ENCODE peak calls at places on chromosome 9, in eight cellular contexts. G, O, N, U, Q, R, P and E are unnamed samples.

GRCh38 chr9:87581513-87581912 is 83.8 kb downstream of the DAPK1 start:
- DNase-seq in G (no peak), O (no peak), N (no peak), U (no peak), Q (no peak), R (no peak), P (no peak), E (no peak)

GRCh38 chr9:87250205-87250604 is 247.5 kb upstream of the DAPK1 start:
- DNase-seq in G (no peak), O (no peak), N (no peak), U (no peak), Q (no peak), R (no peak), P (no peak), E (no peak)

GRCh38 chr9:129469188-129469987 is 151.5 kb downstream of the C9orf50 start:
- DNase-seq in G (no peak), O (no peak), N (no peak), U (no peak), Q (no peak), R (no peak), P (no peak), E (no peak)

GRCh38 chr9:3434594-3434993 is 91.2 kb downstream of the RFX3 start:
- DNase-seq in G (no peak), O (no peak), N (no peak), U (no peak), Q (peak; percentile 90), R (no peak), P (peak; percentile 76), E (no peak)

GRCh38 chr9:113737414-113738271 is 138.5 kb upstream of the ZNF618 start:
- DNase-seq in G (no peak), O (no peak), N (peak; percentile 76), U (peak; percentile 10), Q (peak; percentile 71), R (no peak), P (peak; percentile 47), E (no peak)

GRCh38 chr9:79233542-79233941 is 338.2 kb upstream of the TLE4 start:
- DNase-seq in G (no peak), O (no peak), N (peak; percentile 50), U (no peak), Q (peak; percentile 67), R (no peak), P (peak; percentile 40), E (no peak)

GRCh38 chr9:120730661-120731514 is 16.6 kb upstream of the MEGF9 start:
- DNase-seq in G (peak; percentile 50), O (peak; percentile 82), N (peak; percentile 95), U (peak; percentile 97), Q (peak; percentile 81), R (peak; percentile 24), P (peak; percentile 95), E (no peak)

GRCh38 chr9:93159601-93160418 is 24.1 kb upstream of the WNK2 start:
- DNase-seq in G (peak; percentile 85), O (peak; percentile 89), N (peak; percentile 84), U (peak; percentile 19), Q (peak; percentile 66), R (peak; percentile 82), P (peak; percentile 55), E (peak; percentile 95)

GRCh38 chr9:18477719-18478118 is 3.8 kb downstream of the ADAMTSL1 start:
- DNase-seq in G (no peak), O (no peak), N (no peak), U (no peak), Q (no peak), R (no peak), P (no peak), E (no peak)

GRCh38 chr9:15373201-15373530 is 49.5 kb upstream of the SNAPC3 start:
- DNase-seq in G (no peak), O (no peak), N (no peak), U (no peak), Q (no peak), R (no peak), P (peak; percentile 79), E (no peak)

GRCh38 chr9:91033802-91034201 is 232.2 kb downstream of the SYK start:
- DNase-seq in G (no peak), O (no peak), N (peak; percentile 15), U (no peak), Q (no peak), R (no peak), P (no peak), E (no peak)

GRCh38 chr9:71147368-71147767 is 25.9 kb upstream of the TRPM3 start:
- DNase-seq in G (no peak), O (no peak), N (no peak), U (no peak), Q (no peak), R (no peak), P (no peak), E (no peak)

GRCh38 chr9:114465906-114466900 is 39.1 kb downstream of the WHRN start:
- DNase-seq in G (no peak), O (no peak), N (no peak), U (no peak), Q (peak; percentile 34), R (no peak), P (no peak), E (no peak)

GRCh38 chr9:84966876-84967830 is 297.6 kb downstream of the NTRK2 start:
- DNase-seq in G (no peak), O (no peak), N (no peak), U (no peak), Q (peak; percentile 21), R (no peak), P (no peak), E (no peak)

GRCh38 chr9:133528887-133529262 is 4.1 kb upstream of the MYMK start:
- DNase-seq in G (no peak), O (no peak), N (no peak), U (no peak), Q (no peak), R (no peak), P (no peak), E (no peak)

GRCh38 chr9:135036861-135037465 is 50.5 kb upstream of the OLFM1 start:
- DNase-seq in G (no peak), O (no peak), N (no peak), U (no peak), Q (no peak), R (no peak), P (no peak), E (no peak)

GRCh38 chr9:27336829-27337228 is 39.9 kb upstream of the EQTN start:
- DNase-seq in G (no peak), O (no peak), N (no peak), U (no peak), Q (no peak), R (no peak), P (no peak), E (no peak)

GRCh38 chr9:35102465-35102768 is 514 bp downstream of the STOML2 start:
- DNase-seq in G (no peak), O (no peak), N (no peak), U (no peak), Q (peak; percentile 16), R (no peak), P (peak; percentile 28), E (no peak)

GRCh38 chr9:68567565-68567964 is 26.9 kb upstream of the TMEM252 start:
- DNase-seq in G (no peak), O (no peak), N (no peak), U (no peak), Q (no peak), R (no peak), P (no peak), E (no peak)

DNA sequence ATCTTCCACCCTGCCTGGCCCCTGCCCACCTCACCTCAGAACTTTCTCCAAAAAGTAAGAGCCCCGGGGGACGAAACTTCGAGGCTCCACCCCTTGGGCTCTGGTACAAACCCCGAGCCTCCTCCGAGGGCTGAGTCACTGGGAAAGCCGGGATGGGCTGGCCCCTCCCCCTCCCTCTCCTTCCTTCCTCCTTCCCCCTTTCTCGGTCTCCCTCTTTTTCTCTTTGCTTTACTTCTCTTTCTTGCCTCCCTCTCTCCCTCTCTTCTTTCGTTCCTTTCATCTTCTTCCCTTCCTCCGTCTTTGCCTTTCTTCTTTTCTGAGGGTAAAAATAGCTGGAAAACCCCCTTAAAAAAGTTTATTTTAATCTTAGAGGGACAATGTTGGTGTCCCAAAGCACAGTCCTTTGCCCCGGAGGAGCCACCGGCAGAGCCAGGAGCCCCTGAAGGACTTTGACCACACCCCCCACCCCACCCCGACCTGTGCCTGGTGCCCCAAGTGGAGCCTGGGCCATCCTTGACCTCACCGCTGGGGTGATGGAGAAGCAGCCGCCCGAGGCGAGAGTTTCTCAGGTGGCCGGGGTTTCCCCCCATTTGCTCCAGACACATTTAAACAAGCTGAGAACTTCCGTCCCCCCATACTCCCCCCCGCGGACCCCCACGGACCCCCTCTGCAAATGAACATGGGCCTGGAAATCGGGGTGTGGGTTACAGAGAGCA is 5.7 kb upstream of the NOTCH1 start:
- DNase-seq in G (peak; percentile 81), O (no peak), N (peak; percentile 68), U (no peak), Q (peak; percentile 91), R (peak; percentile 74), P (peak; percentile 72), E (peak; percentile 91)
- H3K4me3 ChIP-seq in G (peak overlapping the region; percentile 39), O (peak overlapping the region; percentile 17), N (peak overlapping the region; percentile 4), U (no peak overlapping the region), Q (peak overlapping the region; percentile 7), R (no peak overlapping the region), P (peak overlapping the region; percentile 39), E (no peak overlapping the region)

DNA sequence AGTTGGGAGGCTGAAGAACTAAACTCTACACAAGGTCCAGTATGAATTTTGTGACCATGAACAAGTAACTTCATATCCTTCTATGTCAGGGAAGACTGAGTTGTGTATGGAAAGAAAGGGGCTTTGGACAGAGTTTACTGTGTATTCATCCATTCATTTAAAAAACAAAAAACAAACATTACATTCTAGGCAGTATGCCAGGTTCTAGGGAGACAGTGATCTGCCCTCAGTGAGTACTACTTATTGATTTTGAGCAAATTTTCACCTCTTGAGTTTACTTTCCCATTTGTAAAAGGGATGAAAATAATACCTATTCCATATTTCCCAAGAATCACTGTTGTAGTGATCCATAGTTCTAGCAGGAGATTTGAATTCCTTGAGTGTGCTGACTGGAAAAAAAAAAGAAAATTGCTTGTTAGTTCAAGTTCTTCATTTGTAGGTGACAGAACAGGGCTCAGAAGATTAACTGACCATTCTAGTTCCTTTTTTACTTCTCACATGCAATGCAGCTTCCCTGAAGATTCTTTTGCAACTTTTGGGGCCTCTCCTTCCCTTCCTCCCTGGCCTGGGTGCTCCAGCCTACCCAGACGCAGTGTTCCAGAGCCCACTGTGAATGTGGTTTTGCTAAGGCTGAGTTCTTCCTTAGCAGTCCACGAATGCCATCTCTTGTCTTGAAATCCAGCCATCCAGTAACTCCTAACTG is 2.6 kb upstream of the GAPVD1 start:
- DNase-seq in G (no peak), O (no peak), N (peak; percentile 9), U (no peak), Q (no peak), R (no peak), P (no peak), E (no peak)
- H3K4me3 ChIP-seq in G (no peak overlapping the region), O (no peak overlapping the region), N (no peak overlapping the region), U (no peak overlapping the region), Q (no peak overlapping the region), R (no peak overlapping the region), P (no peak overlapping the region), E (no peak overlapping the region)

GRCh38 chr9:131677051-131677444 is 62.8 kb downstream of the RAPGEF1 start:
- DNase-seq in G (no peak), O (no peak), N (no peak), U (no peak), Q (no peak), R (no peak), P (peak; percentile 51), E (no peak)
- H3K4me3 ChIP-seq in G (peak overlapping the region; percentile 37), O (no peak overlapping the region), N (peak overlapping the region; percentile 40), U (no peak overlapping the region), Q (no peak overlapping the region), R (no peak overlapping the region), P (no peak overlapping the region), E (no peak overlapping the region)

DNA sequence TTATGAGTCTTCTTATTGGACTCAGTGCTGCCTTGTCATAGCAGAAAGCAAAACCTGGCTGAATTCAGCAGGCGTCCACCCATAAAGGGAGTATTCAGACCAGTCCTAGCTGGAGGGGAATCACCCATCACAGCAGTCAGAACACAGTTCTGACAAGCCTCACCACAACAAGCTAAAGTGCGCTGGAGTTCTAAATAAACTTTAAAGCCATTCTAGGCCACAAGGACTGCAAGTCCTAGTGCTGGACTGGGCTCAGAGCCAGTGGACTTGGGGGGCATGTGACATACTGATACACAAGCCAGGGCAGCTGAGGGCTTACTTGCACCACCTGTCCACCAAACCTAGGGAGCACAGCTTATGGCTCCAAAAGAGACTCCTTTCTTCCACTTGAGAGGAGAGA is 115.3 kb upstream of the PCSK5 start:
- DNase-seq in G (peak; percentile 36), O (no peak), N (no peak), U (no peak), Q (no peak), R (no peak), P (no peak), E (no peak)
- H3K4me3 ChIP-seq in G (no peak overlapping the region), O (no peak overlapping the region), N (no peak overlapping the region), U (no peak overlapping the region), Q (no peak overlapping the region), R (no peak overlapping the region), P (no peak overlapping the region), E (no peak overlapping the region)